ENCODE peak calls at places on chromosomes 4 and X, in eight cellular contexts. J, M, B, F, N, Q, W and G are unnamed samples.

GRCh38 chr4:144621681-144622080 is 24.3 kb upstream of the HHIP start:
- DNase-seq in M (no peak), B (no peak), F (no peak), Q (no peak), J (no peak), W (no peak), N (no peak), G (no peak)

GRCh38 chr4:5467111-5467510 is 241.2 kb downstream of the EVC2 start:
- DNase-seq in F (no peak), B (no peak), N (no peak), Q (no peak), M (no peak), W (no peak), J (no peak), G (no peak)

GRCh38 chrX:70592091-70592490 is 147.5 kb downstream of the DLG3 start:
- DNase-seq in F (no peak), Q (peak; percentile 69), J (no peak), B (no peak), N (no peak), W (no peak), M (no peak), G (no peak)

GRCh38 chr4:123749408-123749807 is 352.8 kb downstream of the SPRY1 start:
- DNase-seq in M (peak; percentile 71), N (no peak), F (no peak), J (no peak), B (no peak), W (no peak), Q (no peak), G (no peak)

GRCh38 chr4:101604976-101605375 is 185.6 kb upstream of the BANK1 start:
- DNase-seq in B (no peak), F (no peak), J (no peak), Q (no peak), N (no peak), W (no peak), M (no peak), G (no peak)

GRCh38 chrX:13151806-13152510 is 107.5 kb upstream of the FAM9C start:
- DNase-seq in B (no peak), Q (peak; percentile 37), J (no peak), M (peak; percentile 9), N (no peak), W (no peak), F (no peak), G (no peak)

GRCh38 chr4:184843984-184844554 is 18.3 kb upstream of the ACSL1 start:
- DNase-seq in N (no peak), W (no peak), M (no peak), J (no peak), B (no peak), F (no peak), Q (no peak), G (no peak)

GRCh38 chrX:17596051-17596450 is 141.2 kb upstream of the SCML1 start:
- DNase-seq in W (no peak), N (no peak), M (no peak), B (no peak), F (no peak), J (no peak), Q (no peak), G (no peak)

GRCh38 chr4:6263541-6264540 is 5.8 kb upstream of the WFS1 start:
- DNase-seq in Q (peak; percentile 70), F (no peak), W (no peak), M (peak; percentile 38), N (no peak), B (no peak), J (peak; percentile 58), G (no peak)

GRCh38 chrX:47180346-47180745 is 13.3 kb upstream of the UBA1 start:
- DNase-seq in F (no peak), J (no peak), B (no peak), W (no peak), N (no peak), Q (no peak), M (no peak), G (no peak)

GRCh38 chr4:154719087-154719486 is 24.7 kb upstream of the LRAT start:
- DNase-seq in Q (peak; percentile 28), N (no peak), J (no peak), M (no peak), B (no peak), W (no peak), F (no peak), G (no peak)

GRCh38 chrX:115233497-115234219 is at the start of gene LRCH2:
- DNase-seq in N (peak; percentile 89), M (peak; percentile 41), W (no peak), F (peak; percentile 13), Q (peak; percentile 47), J (no peak), B (no peak), G (peak; percentile 53)

GRCh38 chr4:36677122-36677521 is 395.7 kb downstream of the DTHD1 start:
- DNase-seq in F (no peak), M (no peak), J (no peak), N (no peak), B (no peak), W (no peak), Q (no peak), G (no peak)

GRCh38 chr4:158535130-158535614 is 13.5 kb downstream of the RXFP1 start:
- DNase-seq in B (no peak), F (no peak), Q (peak; percentile 66), M (no peak), W (no peak), J (no peak), N (no peak), G (no peak)

GRCh38 chr4:116839826-116840225 is 245.6 kb downstream of the TRAM1L1 start:
- DNase-seq in B (no peak), N (no peak), Q (peak; percentile 0), M (no peak), W (no peak), J (no peak), F (no peak), G (no peak)

GRCh38 chr4:8289956-8290700 is 20.6 kb downstream of the HTRA3 start:
- DNase-seq in N (no peak), W (no peak), B (no peak), M (no peak), J (no peak), F (no peak), Q (no peak), G (no peak)